ENCODE peak calls at places on chromosome 16, in four cellular contexts. One of them, this sample, is unnamed.

GRCh38 chr16:89918453-89919347 is at the start of gene MC1R:
- DNase-seq in brain microvascular endothelial cell: peak
- DNase-seq in heart right ventricle: no peak
- DNase-seq in fibroblast of lung: peak
- DNase-seq in this sample: no peak

GRCh38 chr16:71345031-71345430 is 13.5 kb upstream of the CALB2 start:
- DNase-seq in brain microvascular endothelial cell: no peak
- DNase-seq in heart right ventricle: no peak
- DNase-seq in fibroblast of lung: no peak
- DNase-seq in this sample: no peak

GRCh38 chr16:88007321-88007731 is 56.1 kb downstream of the BANP start:
- DNase-seq in brain microvascular endothelial cell: no peak
- DNase-seq in heart right ventricle: no peak
- DNase-seq in fibroblast of lung: no peak
- DNase-seq in this sample: no peak

GRCh38 chr16:20903889-20904506 is 3.4 kb downstream of the LYRM1 start:
- DNase-seq in brain microvascular endothelial cell: no peak
- DNase-seq in heart right ventricle: no peak
- DNase-seq in fibroblast of lung: no peak
- DNase-seq in this sample: no peak

GRCh38 chr16:30017277-30017656 is 5.7 kb upstream of the C16orf92 start:
- DNase-seq in brain microvascular endothelial cell: no peak
- DNase-seq in heart right ventricle: no peak
- DNase-seq in fibroblast of lung: no peak
- DNase-seq in this sample: no peak

GRCh38 chr16:54072237-54072636 is 214.3 kb downstream of the IRX3 start:
- DNase-seq in brain microvascular endothelial cell: no peak
- DNase-seq in heart right ventricle: no peak
- DNase-seq in fibroblast of lung: peak
- DNase-seq in this sample: no peak

GRCh38 chr16:11384956-11385586 is 39.8 kb downstream of the RMI2 start:
- DNase-seq in brain microvascular endothelial cell: no peak
- DNase-seq in heart right ventricle: no peak
- DNase-seq in fibroblast of lung: no peak
- DNase-seq in this sample: no peak

GRCh38 chr16:84013787-84014569 is 28.6 kb downstream of the SLC38A8 start:
- DNase-seq in brain microvascular endothelial cell: peak
- DNase-seq in heart right ventricle: no peak
- DNase-seq in fibroblast of lung: peak
- DNase-seq in this sample: no peak

GRCh38 chr16:578870-579405 is 9.2 kb downstream of the PIGQ start:
- DNase-seq in brain microvascular endothelial cell: peak
- DNase-seq in heart right ventricle: peak
- DNase-seq in fibroblast of lung: peak
- DNase-seq in this sample: peak

GRCh38 chr16:9042943-9043680 is 48.3 kb upstream of the HAPSTR1 start:
- DNase-seq in brain microvascular endothelial cell: peak
- DNase-seq in heart right ventricle: no peak
- DNase-seq in fibroblast of lung: peak
- DNase-seq in this sample: peak

DNA sequence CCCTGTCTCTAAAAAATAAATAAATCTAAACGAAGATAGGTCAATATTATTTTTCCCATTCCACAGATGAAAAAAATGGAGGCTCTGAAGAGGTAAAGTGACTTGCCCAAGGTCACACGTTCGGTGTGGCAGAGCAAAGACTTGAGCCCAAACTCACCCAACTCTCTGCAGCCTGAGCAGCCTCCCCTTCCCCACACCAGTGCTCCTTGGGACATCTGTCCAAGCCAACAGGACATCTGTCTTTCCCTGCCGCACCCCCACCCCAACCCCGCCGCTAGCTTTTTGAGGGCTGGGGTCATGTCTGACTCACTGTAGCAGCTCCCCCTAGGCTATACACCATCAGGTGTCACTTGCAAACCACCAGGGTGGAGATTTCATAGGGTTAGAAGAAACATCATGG is 5.2 kb upstream of the BEAN1 start:
- DNase-seq in brain microvascular endothelial cell: no peak
- DNase-seq in heart right ventricle: no peak
- DNase-seq in fibroblast of lung: no peak
- DNase-seq in this sample: no peak
- TF ChIP-seq CTCF in brain microvascular endothelial cell: no peak
- TF ChIP-seq CTCF in heart right ventricle: no peak
- TF ChIP-seq CTCF in fibroblast of lung: no peak
- TF ChIP-seq CTCF in this sample: no peak

DNA sequence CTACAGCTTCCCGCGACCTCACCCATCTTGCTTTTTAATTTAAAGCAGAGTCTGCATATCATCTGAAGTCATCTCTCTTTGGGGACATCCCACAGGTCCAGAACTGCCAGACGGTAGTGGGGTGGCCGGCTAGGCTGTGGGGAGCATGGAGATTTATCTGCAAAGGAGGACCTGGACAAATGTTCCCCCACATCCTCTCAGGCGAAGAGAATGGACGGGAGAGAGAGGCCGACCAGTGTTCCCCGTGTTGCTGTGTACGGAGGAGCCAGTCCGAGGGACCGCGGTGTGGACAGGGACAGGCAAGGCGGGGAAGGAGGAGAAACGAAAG is 663 bp upstream of the MT1M start:
- DNase-seq in brain microvascular endothelial cell: no peak
- DNase-seq in heart right ventricle: no peak
- DNase-seq in fibroblast of lung: no peak
- DNase-seq in this sample: no peak
- H3K4me3 ChIP-seq in brain microvascular endothelial cell: peak
- H3K4me3 ChIP-seq in heart right ventricle: peak
- H3K4me3 ChIP-seq in fibroblast of lung: peak
- H3K4me3 ChIP-seq in this sample: peak

GRCh38 chr16:58510776-58511628 is 4.3 kb upstream of the SETD6 start:
- DNase-seq in brain microvascular endothelial cell: no peak
- DNase-seq in heart right ventricle: no peak
- DNase-seq in fibroblast of lung: no peak
- DNase-seq in this sample: no peak

GRCh38 chr16:58507963-58508670 is 7.2 kb upstream of the SETD6 start:
- DNase-seq in brain microvascular endothelial cell: no peak
- DNase-seq in heart right ventricle: no peak
- DNase-seq in fibroblast of lung: no peak
- DNase-seq in this sample: no peak

GRCh38 chr16:58510097-58510775 is 5.1 kb upstream of the SETD6 start:
- DNase-seq in brain microvascular endothelial cell: no peak
- DNase-seq in heart right ventricle: no peak
- DNase-seq in fibroblast of lung: no peak
- DNase-seq in this sample: no peak

GRCh38 chr16:58508671-58509251 is 6.6 kb upstream of the SETD6 start:
- DNase-seq in brain microvascular endothelial cell: no peak
- DNase-seq in heart right ventricle: no peak
- DNase-seq in fibroblast of lung: no peak
- DNase-seq in this sample: peak

GRCh38 chr16:58509256-58510096 is 5.8 kb upstream of the SETD6 start:
- DNase-seq in brain microvascular endothelial cell: no peak
- DNase-seq in heart right ventricle: no peak
- DNase-seq in fibroblast of lung: no peak
- DNase-seq in this sample: peak
- H3K27ac ChIP-seq in brain microvascular endothelial cell: no peak
- H3K27ac ChIP-seq in heart right ventricle: peak
- H3K27ac ChIP-seq in fibroblast of lung: no peak
- H3K27ac ChIP-seq in this sample: no peak

GRCh38 chr16:66346221-66346620 is 20.3 kb upstream of the CDH5 start:
- DNase-seq in brain microvascular endothelial cell: no peak
- DNase-seq in heart right ventricle: no peak
- DNase-seq in fibroblast of lung: no peak
- DNase-seq in this sample: no peak

GRCh38 chr16:66344533-66345145 is 21.9 kb upstream of the CDH5 start:
- DNase-seq in brain microvascular endothelial cell: peak
- DNase-seq in heart right ventricle: no peak
- DNase-seq in fibroblast of lung: peak
- DNase-seq in this sample: no peak

GRCh38 chr16:66337434-66338188 is 28.9 kb upstream of the CDH5 start:
- DNase-seq in brain microvascular endothelial cell: no peak
- DNase-seq in heart right ventricle: no peak
- DNase-seq in fibroblast of lung: no peak
- DNase-seq in this sample: no peak

GRCh38 chr16:66342294-66342900 is 24.1 kb upstream of the CDH5 start:
- DNase-seq in brain microvascular endothelial cell: no peak
- DNase-seq in heart right ventricle: no peak
- DNase-seq in fibroblast of lung: no peak
- DNase-seq in this sample: no peak
- TF ChIP-seq CTCF in brain microvascular endothelial cell: peak
- TF ChIP-seq CTCF in heart right ventricle: peak
- TF ChIP-seq CTCF in fibroblast of lung: peak
- TF ChIP-seq CTCF in this sample: peak

GRCh38 chr16:49698931-49699715 is 156.8 kb downstream of the ZNF423 start:
- DNase-seq in brain microvascular endothelial cell: peak
- DNase-seq in heart right ventricle: peak
- DNase-seq in fibroblast of lung: peak
- DNase-seq in this sample: no peak
- H3K4me3 ChIP-seq in brain microvascular endothelial cell: no peak
- H3K4me3 ChIP-seq in heart right ventricle: peak
- H3K4me3 ChIP-seq in fibroblast of lung: no peak
- H3K4me3 ChIP-seq in this sample: no peak